ENCODE peak calls at places on chromosomes 11 and 22, in nine cellular contexts. One of them, this sample, is unnamed.

GRCh38 chr11:68939583-68940555 is 36.2 kb downstream of the IGHMBP2 start:
- DNase-seq in uterus: no peak
- DNase-seq in esophagus muscularis mucosa: no peak
- DNase-seq in esophagus squamous epithelium: no peak
- DNase-seq in stomach: no peak
- DNase-seq in heart left ventricle: no peak
- DNase-seq in tibial nerve: no peak
- DNase-seq in NB4: no peak
- DNase-seq in A549: no peak
- DNase-seq in this sample: no peak

GRCh38 chr11:110472858-110473257 is 43.1 kb downstream of the FDX1 start:
- DNase-seq in NB4: no peak
- DNase-seq in heart left ventricle: no peak
- DNase-seq in uterus: no peak
- DNase-seq in esophagus muscularis mucosa: no peak
- DNase-seq in A549: no peak
- DNase-seq in stomach: no peak
- DNase-seq in esophagus squamous epithelium: no peak
- DNase-seq in tibial nerve: no peak
- DNase-seq in this sample: no peak

GRCh38 chr11:47186076-47186936 is at the start of gene PACSIN3:
- DNase-seq in NB4: peak
- DNase-seq in stomach: peak
- DNase-seq in heart left ventricle: peak
- DNase-seq in tibial nerve: no peak
- DNase-seq in uterus: no peak
- DNase-seq in A549: peak
- DNase-seq in esophagus squamous epithelium: no peak
- DNase-seq in esophagus muscularis mucosa: no peak
- DNase-seq in this sample: peak

GRCh38 chr11:114075891-114076441 is 16.5 kb downstream of the ZBTB16 start:
- DNase-seq in heart left ventricle: no peak
- DNase-seq in esophagus squamous epithelium: no peak
- DNase-seq in stomach: no peak
- DNase-seq in uterus: peak
- DNase-seq in A549: peak
- DNase-seq in esophagus muscularis mucosa: no peak
- DNase-seq in NB4: peak
- DNase-seq in tibial nerve: no peak
- DNase-seq in this sample: peak

GRCh38 chr11:41879186-41879738 is 419.8 kb upstream of the LRRC4C start:
- DNase-seq in A549: peak
- DNase-seq in uterus: no peak
- DNase-seq in esophagus squamous epithelium: no peak
- DNase-seq in esophagus muscularis mucosa: no peak
- DNase-seq in NB4: no peak
- DNase-seq in stomach: no peak
- DNase-seq in tibial nerve: no peak
- DNase-seq in heart left ventricle: no peak
- DNase-seq in this sample: no peak

GRCh38 chr11:130907229-130907628 is 9.1 kb downstream of the SNX19 start:
- DNase-seq in A549: no peak
- DNase-seq in heart left ventricle: no peak
- DNase-seq in esophagus muscularis mucosa: peak
- DNase-seq in NB4: no peak
- DNase-seq in uterus: no peak
- DNase-seq in esophagus squamous epithelium: no peak
- DNase-seq in stomach: no peak
- DNase-seq in tibial nerve: no peak
- DNase-seq in this sample: no peak

GRCh38 chr11:16820324-16821092 is 82.1 kb downstream of the C11orf58 start:
- DNase-seq in uterus: peak
- DNase-seq in NB4: peak
- DNase-seq in tibial nerve: peak
- DNase-seq in esophagus squamous epithelium: peak
- DNase-seq in esophagus muscularis mucosa: no peak
- DNase-seq in A549: peak
- DNase-seq in heart left ventricle: peak
- DNase-seq in stomach: peak
- DNase-seq in this sample: peak

GRCh38 chr11:100593321-100593720 is 93.8 kb upstream of the ARHGAP42 start:
- DNase-seq in esophagus muscularis mucosa: no peak
- DNase-seq in esophagus squamous epithelium: no peak
- DNase-seq in A549: no peak
- DNase-seq in stomach: no peak
- DNase-seq in tibial nerve: no peak
- DNase-seq in NB4: no peak
- DNase-seq in heart left ventricle: no peak
- DNase-seq in uterus: no peak
- DNase-seq in this sample: no peak

GRCh38 chr11:36356201-36356600 is 60.1 kb downstream of the PRR5L start:
- DNase-seq in stomach: no peak
- DNase-seq in tibial nerve: no peak
- DNase-seq in esophagus squamous epithelium: no peak
- DNase-seq in heart left ventricle: no peak
- DNase-seq in NB4: peak
- DNase-seq in uterus: no peak
- DNase-seq in A549: no peak
- DNase-seq in esophagus muscularis mucosa: no peak
- DNase-seq in this sample: no peak

GRCh38 chr11:2698386-2699184 is 1.2 kb downstream of the KCNQ1OT1 start:
- DNase-seq in esophagus muscularis mucosa: no peak
- DNase-seq in heart left ventricle: peak
- DNase-seq in esophagus squamous epithelium: no peak
- DNase-seq in NB4: no peak
- DNase-seq in stomach: no peak
- DNase-seq in tibial nerve: peak
- DNase-seq in A549: no peak
- DNase-seq in uterus: peak
- DNase-seq in this sample: no peak

GRCh38 chr11:290621-291231 is 1.8 kb downstream of the PGGHG start:
- DNase-seq in tibial nerve: no peak
- DNase-seq in esophagus muscularis mucosa: no peak
- DNase-seq in esophagus squamous epithelium: no peak
- DNase-seq in uterus: peak
- DNase-seq in NB4: no peak
- DNase-seq in stomach: no peak
- DNase-seq in heart left ventricle: peak
- DNase-seq in A549: no peak
- DNase-seq in this sample: no peak

GRCh38 chr11:64583296-64584262 is 7.4 kb upstream of the SLC22A12 start:
- DNase-seq in stomach: no peak
- DNase-seq in esophagus muscularis mucosa: no peak
- DNase-seq in tibial nerve: no peak
- DNase-seq in A549: no peak
- DNase-seq in NB4: no peak
- DNase-seq in esophagus squamous epithelium: no peak
- DNase-seq in heart left ventricle: peak
- DNase-seq in uterus: no peak
- DNase-seq in this sample: no peak

GRCh38 chr22:36281726-36282077 is 28.8 kb downstream of the APOL1 start:
- DNase-seq in heart left ventricle: no peak
- DNase-seq in NB4: no peak
- DNase-seq in stomach: no peak
- DNase-seq in A549: no peak
- DNase-seq in esophagus muscularis mucosa: no peak
- DNase-seq in tibial nerve: no peak
- DNase-seq in esophagus squamous epithelium: no peak
- DNase-seq in uterus: peak
- DNase-seq in this sample: no peak

GRCh38 chr11:8219257-8220021 is 44.2 kb downstream of the LMO1 start:
- DNase-seq in stomach: peak
- DNase-seq in esophagus squamous epithelium: no peak
- DNase-seq in tibial nerve: no peak
- DNase-seq in NB4: peak
- DNase-seq in esophagus muscularis mucosa: no peak
- DNase-seq in A549: peak
- DNase-seq in uterus: no peak
- DNase-seq in heart left ventricle: no peak
- DNase-seq in this sample: peak

GRCh38 chr22:30248484-30248883 is 1.9 kb upstream of the LIF start:
- DNase-seq in tibial nerve: no peak
- DNase-seq in esophagus squamous epithelium: no peak
- DNase-seq in A549: no peak
- DNase-seq in uterus: no peak
- DNase-seq in heart left ventricle: no peak
- DNase-seq in esophagus muscularis mucosa: no peak
- DNase-seq in stomach: no peak
- DNase-seq in NB4: no peak
- DNase-seq in this sample: no peak

GRCh38 chr11:16963316-16963876 is 50.8 kb downstream of the PLEKHA7 start:
- DNase-seq in NB4: no peak
- DNase-seq in heart left ventricle: no peak
- DNase-seq in stomach: no peak
- DNase-seq in tibial nerve: no peak
- DNase-seq in esophagus muscularis mucosa: no peak
- DNase-seq in A549: no peak
- DNase-seq in uterus: no peak
- DNase-seq in esophagus squamous epithelium: no peak
- DNase-seq in this sample: no peak

GRCh38 chr11:69371731-69372588 is 78.0 kb downstream of the MYEOV start:
- DNase-seq in tibial nerve: no peak
- DNase-seq in heart left ventricle: no peak
- DNase-seq in uterus: no peak
- DNase-seq in NB4: no peak
- DNase-seq in stomach: peak
- DNase-seq in A549: no peak
- DNase-seq in esophagus muscularis mucosa: peak
- DNase-seq in esophagus squamous epithelium: no peak
- DNase-seq in this sample: no peak

GRCh38 chr22:45934659-45935341 is 42.2 kb downstream of the WNT7B start:
- DNase-seq in heart left ventricle: no peak
- DNase-seq in NB4: peak
- DNase-seq in A549: peak
- DNase-seq in tibial nerve: no peak
- DNase-seq in stomach: peak
- DNase-seq in esophagus muscularis mucosa: no peak
- DNase-seq in esophagus squamous epithelium: no peak
- DNase-seq in uterus: no peak
- DNase-seq in this sample: no peak

GRCh38 chr22:29071261-29072045 is 1.4 kb upstream of the KREMEN1 start:
- DNase-seq in uterus: peak
- DNase-seq in esophagus muscularis mucosa: no peak
- DNase-seq in heart left ventricle: peak
- DNase-seq in esophagus squamous epithelium: no peak
- DNase-seq in A549: peak
- DNase-seq in stomach: peak
- DNase-seq in NB4: peak
- DNase-seq in tibial nerve: no peak
- DNase-seq in this sample: peak

GRCh38 chr22:37109242-37109917 is at the start of gene TMPRSS6:
- DNase-seq in stomach: peak
- DNase-seq in heart left ventricle: no peak
- DNase-seq in A549: no peak
- DNase-seq in tibial nerve: no peak
- DNase-seq in esophagus squamous epithelium: no peak
- DNase-seq in NB4: no peak
- DNase-seq in uterus: no peak
- DNase-seq in esophagus muscularis mucosa: no peak
- DNase-seq in this sample: no peak

GRCh38 chr22:27132896-27133500 is 475.6 kb downstream of the MIAT start:
- DNase-seq in heart left ventricle: no peak
- DNase-seq in esophagus squamous epithelium: no peak
- DNase-seq in A549: no peak
- DNase-seq in esophagus muscularis mucosa: no peak
- DNase-seq in NB4: peak
- DNase-seq in uterus: no peak
- DNase-seq in stomach: no peak
- DNase-seq in tibial nerve: no peak
- DNase-seq in this sample: peak

GRCh38 chr22:36156515-36157419 is 3.8 kb downstream of the APOL3 start:
- DNase-seq in NB4: peak
- DNase-seq in esophagus muscularis mucosa: peak
- DNase-seq in esophagus squamous epithelium: peak
- DNase-seq in uterus: peak
- DNase-seq in tibial nerve: peak
- DNase-seq in stomach: peak
- DNase-seq in A549: no peak
- DNase-seq in heart left ventricle: peak
- DNase-seq in this sample: peak

GRCh38 chr11:45801723-45802315 is 3.1 kb upstream of the SLC35C1 start:
- DNase-seq in NB4: peak
- DNase-seq in A549: peak
- DNase-seq in uterus: no peak
- DNase-seq in tibial nerve: no peak
- DNase-seq in esophagus squamous epithelium: no peak
- DNase-seq in esophagus muscularis mucosa: no peak
- DNase-seq in stomach: peak
- DNase-seq in heart left ventricle: no peak
- DNase-seq in this sample: peak

GRCh38 chr22:43955040-43955882 is at the start of gene SAMM50:
- DNase-seq in esophagus squamous epithelium: peak
- DNase-seq in esophagus muscularis mucosa: peak
- DNase-seq in stomach: peak
- DNase-seq in tibial nerve: peak
- DNase-seq in heart left ventricle: peak
- DNase-seq in A549: peak
- DNase-seq in uterus: peak
- DNase-seq in NB4: peak
- DNase-seq in this sample: peak
- TF ChIP-seq POLR2A in esophagus squamous epithelium: no peak
- TF ChIP-seq POLR2A in esophagus muscularis mucosa: no peak
- TF ChIP-seq POLR2A in stomach: no peak
- TF ChIP-seq POLR2A in tibial nerve: peak
- TF ChIP-seq POLR2A in heart left ventricle: peak
- TF ChIP-seq POLR2A in A549: peak
- TF ChIP-seq POLR2A in uterus: peak
- TF ChIP-seq POLR2A in NB4: peak
- TF ChIP-seq POLR2A in this sample: peak

GRCh38 chr22:50115693-50116092 is 25.9 kb downstream of the MOV10L1 start:
- DNase-seq in esophagus muscularis mucosa: no peak
- DNase-seq in tibial nerve: no peak
- DNase-seq in NB4: no peak
- DNase-seq in stomach: no peak
- DNase-seq in heart left ventricle: no peak
- DNase-seq in A549: no peak
- DNase-seq in uterus: no peak
- DNase-seq in esophagus squamous epithelium: no peak
- DNase-seq in this sample: no peak
- TF ChIP-seq POLR2A in esophagus muscularis mucosa: no peak
- TF ChIP-seq POLR2A in tibial nerve: no peak
- TF ChIP-seq POLR2A in NB4: no peak
- TF ChIP-seq POLR2A in stomach: no peak
- TF ChIP-seq POLR2A in heart left ventricle: no peak
- TF ChIP-seq POLR2A in A549: no peak
- TF ChIP-seq POLR2A in uterus: no peak
- TF ChIP-seq POLR2A in esophagus squamous epithelium: no peak
- TF ChIP-seq POLR2A in this sample: no peak

GRCh38 chr22:31627223-31627731 is 34.7 kb downstream of the PISD start:
- DNase-seq in A549: no peak
- DNase-seq in esophagus muscularis mucosa: no peak
- DNase-seq in tibial nerve: no peak
- DNase-seq in heart left ventricle: no peak
- DNase-seq in NB4: no peak
- DNase-seq in esophagus squamous epithelium: no peak
- DNase-seq in stomach: peak
- DNase-seq in uterus: no peak
- DNase-seq in this sample: peak
- TF ChIP-seq POLR2A in A549: no peak
- TF ChIP-seq POLR2A in esophagus muscularis mucosa: no peak
- TF ChIP-seq POLR2A in tibial nerve: no peak
- TF ChIP-seq POLR2A in heart left ventricle: no peak
- TF ChIP-seq POLR2A in NB4: no peak
- TF ChIP-seq POLR2A in esophagus squamous epithelium: no peak
- TF ChIP-seq POLR2A in stomach: no peak
- TF ChIP-seq POLR2A in uterus: no peak
- TF ChIP-seq POLR2A in this sample: no peak

GRCh38 chr11:1298695-1299492 is 10.5 kb downstream of the TOLLIP start:
- DNase-seq in uterus: peak
- DNase-seq in heart left ventricle: peak
- DNase-seq in esophagus muscularis mucosa: peak
- DNase-seq in stomach: peak
- DNase-seq in NB4: peak
- DNase-seq in tibial nerve: peak
- DNase-seq in esophagus squamous epithelium: no peak
- DNase-seq in A549: peak
- DNase-seq in this sample: peak
- TF ChIP-seq POLR2A in uterus: no peak
- TF ChIP-seq POLR2A in heart left ventricle: no peak
- TF ChIP-seq POLR2A in esophagus muscularis mucosa: no peak
- TF ChIP-seq POLR2A in stomach: no peak
- TF ChIP-seq POLR2A in NB4: no peak
- TF ChIP-seq POLR2A in tibial nerve: no peak
- TF ChIP-seq POLR2A in esophagus squamous epithelium: no peak
- TF ChIP-seq POLR2A in A549: no peak
- TF ChIP-seq POLR2A in this sample: no peak

This sample was measured in erythroblast.